ENCODE peak calls at places on chromosomes 16 and 17, in six cellular contexts. S, L, C, B, M and Z are unnamed samples.

GRCh38 chr16:25135239-25135878 is 23.8 kb downstream of the LCMT1 start:
- DNase-seq in L (peak; percentile 78), M (no peak), B (peak; percentile 58), S (no peak), C (no peak), Z (no peak)

GRCh38 chr17:7854078-7854777 is 638 bp upstream of the TMEM88 start:
- DNase-seq in L (no peak), B (no peak), S (peak; percentile 34), C (no peak), M (no peak), Z (no peak)

GRCh38 chr17:2710804-2711607 is 558 bp downstream of the CLUH start:
- DNase-seq in S (peak; percentile 42), B (no peak), C (peak; percentile 35), M (no peak), L (peak; percentile 3), Z (no peak)

GRCh38 chr16:57028086-57028485 is 38.7 kb downstream of the NLRC5 start:
- DNase-seq in M (no peak), S (no peak), L (peak; percentile 2), B (no peak), C (peak; percentile 33), Z (no peak)

GRCh38 chr16:78437352-78437968 is 338.0 kb downstream of the WWOX start:
- DNase-seq in B (no peak), C (no peak), L (peak; percentile 36), M (no peak), S (peak; percentile 28), Z (no peak)

GRCh38 chr17:57288753-57289121 is 32.4 kb downstream of the MSI2 start:
- DNase-seq in L (no peak), C (no peak), S (no peak), B (no peak), M (no peak), Z (no peak)

GRCh38 chr16:69367980-69368379 is 16.4 kb upstream of the TMED6 start:
- DNase-seq in S (no peak), C (no peak), B (peak; percentile 45), M (no peak), L (no peak), Z (no peak)

GRCh38 chr16:49921791-49922456 is 66.0 kb upstream of the ZNF423 start:
- DNase-seq in B (peak; percentile 24), C (peak; percentile 37), L (peak; percentile 52), S (peak; percentile 63), M (peak; percentile 64), Z (no peak)

GRCh38 chr17:76182016-76182764 is 41.1 kb upstream of the FOXJ1 start:
- DNase-seq in L (peak; percentile 98), C (peak; percentile 79), M (peak; percentile 86), B (peak; percentile 90), S (peak; percentile 88), Z (peak; percentile 35)